ENCODE peak calls at places on chromosomes 5 and 9, in nine cellular contexts. F is psoas muscle; G is cardiac muscle cell; Z is neural progenitor cell; Q is adrenal gland; M is astrocyte; U is GM23338; V is left ventricle myocardium inferior; O is CD8-positive, alpha-beta T cell. I is an unnamed sample. For H3K36me3 and H3K27me3, the result is how much of the 10 kb centered on the place peaks cover.

GRCh38 chr9:113184509-113184908 is 33.7 kb downstream of the SLC31A2 start:
- DNase-seq in F (no peak), G (no peak), Z (no peak), Q (no peak), M (no peak), U (no peak), V (no peak), O (no peak), I (no peak)

GRCh38 chr5:121246971-121247370 is 604.7 kb upstream of the FTMT start:
- DNase-seq in F (no peak), G (no peak), Z (no peak), Q (no peak), M (no peak), U (no peak), V (no peak), O (no peak), I (no peak)

GRCh38 chr5:66596791-66597757 is 881 bp downstream of the MAST4 start:
- DNase-seq in F (peak), G (peak), Z (peak), Q (peak), M (peak), U (peak), V (peak), O (no peak), I (peak)

GRCh38 chr5:140253985-140254384 is 48.9 kb downstream of the PFDN1 start:
- DNase-seq in F (no peak), G (no peak), Z (no peak), Q (no peak), M (no peak), U (no peak), V (no peak), O (no peak), I (no peak)

GRCh38 chr5:136810198-136810823 is 445.0 kb upstream of the TRPC7 start:
- DNase-seq in F (no peak), G (no peak), Z (no peak), Q (peak), M (peak), U (no peak), V (no peak), O (no peak), I (no peak)

GRCh38 chr9:77725051-77725702 is 77.1 kb upstream of the GNA14 start:
- DNase-seq in F (no peak), G (no peak), Z (no peak), Q (no peak), M (no peak), U (no peak), V (no peak), O (no peak), I (no peak)

GRCh38 chr9:90659626-90660364 is 17.2 kb upstream of the DIRAS2 start:
- DNase-seq in F (no peak), G (no peak), Z (no peak), Q (no peak), M (peak), U (no peak), V (no peak), O (no peak), I (no peak)

GRCh38 chr9:87606921-87607521 is 109.4 kb downstream of the DAPK1 start:
- DNase-seq in F (no peak), G (no peak), Z (peak), Q (no peak), M (peak), U (no peak), V (no peak), O (no peak), I (no peak)

GRCh38 chr9:94096819-94097577 is 12.7 kb downstream of the PTPDC1 start:
- DNase-seq in F (no peak), G (no peak), Z (no peak), Q (no peak), M (peak), U (no peak), V (no peak), O (no peak), I (no peak)

GRCh38 chr5:41246376-41246775 is 33.0 kb upstream of the C6 start:
- DNase-seq in F (no peak), G (no peak), Z (no peak), Q (no peak), M (peak), U (no peak), V (no peak), O (no peak), I (no peak)

GRCh38 chr5:61866930-61867329 is 439.1 kb upstream of the KIF2A start:
- DNase-seq in F (no peak), G (no peak), Z (no peak), Q (peak), M (peak), U (no peak), V (no peak), O (no peak), I (no peak)

GRCh38 chr9:109907400-109907799 is 127.4 kb downstream of the PALM2AKAP2 start:
- DNase-seq in F (no peak), G (no peak), Z (peak), Q (peak), M (no peak), U (no peak), V (peak), O (no peak), I (peak)

GRCh38 chr5:2143088-2143487 is 260.4 kb upstream of the IRX4 start:
- DNase-seq in F (no peak), G (no peak), Z (no peak), Q (no peak), M (no peak), U (no peak), V (no peak), O (no peak), I (no peak)

DNA sequence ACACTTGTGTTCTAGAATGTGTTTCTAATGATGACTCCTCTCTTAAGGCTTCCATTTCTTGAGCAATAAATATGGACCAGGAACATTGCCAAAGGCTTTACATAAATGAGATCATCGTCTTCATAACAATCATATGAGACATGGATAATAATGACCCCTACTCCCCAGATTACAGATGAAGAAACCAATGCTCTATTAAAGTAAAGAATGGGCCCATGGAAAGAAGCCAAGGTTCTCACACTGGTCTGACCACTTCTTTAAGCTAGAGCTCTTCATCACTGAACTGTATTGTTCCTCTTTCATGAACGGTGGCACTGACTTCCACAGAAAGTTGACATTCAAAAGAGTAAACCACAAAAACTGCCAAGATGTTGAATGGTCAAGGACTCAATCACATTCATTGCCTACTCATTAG is 65.3 kb downstream of the MARCHF3 start:
- DNase-seq in F (no peak), G (no peak), Z (no peak), Q (no peak), M (peak), U (no peak), V (no peak), O (no peak), I (no peak)
- H3K36me3 ChIP-seq in F (under half), G (under half), Z (under half), Q (under half), M (under half), U (under half), V (under half), O (under half), I (under half)

GRCh38 chr9:134135343-134136116 is at the start of gene WDR5:
- DNase-seq in F (peak), G (peak), Z (peak), Q (peak), M (peak), U (peak), V (peak), O (peak), I (peak)

GRCh38 chr9:134136117-134136996 is 475 bp downstream of the WDR5 start:
- DNase-seq in F (peak), G (peak), Z (peak), Q (peak), M (no peak), U (peak), V (no peak), O (no peak), I (peak)

GRCh38 chr9:134136997-134137302 is 1.1 kb downstream of the WDR5 start:
- DNase-seq in F (no peak), G (peak), Z (peak), Q (no peak), M (no peak), U (peak), V (no peak), O (no peak), I (no peak)

GRCh38 chr9:134139081-134139480 is 3.2 kb downstream of the WDR5 start:
- DNase-seq in F (peak), G (no peak), Z (no peak), Q (no peak), M (peak), U (no peak), V (no peak), O (no peak), I (no peak)

DNA sequence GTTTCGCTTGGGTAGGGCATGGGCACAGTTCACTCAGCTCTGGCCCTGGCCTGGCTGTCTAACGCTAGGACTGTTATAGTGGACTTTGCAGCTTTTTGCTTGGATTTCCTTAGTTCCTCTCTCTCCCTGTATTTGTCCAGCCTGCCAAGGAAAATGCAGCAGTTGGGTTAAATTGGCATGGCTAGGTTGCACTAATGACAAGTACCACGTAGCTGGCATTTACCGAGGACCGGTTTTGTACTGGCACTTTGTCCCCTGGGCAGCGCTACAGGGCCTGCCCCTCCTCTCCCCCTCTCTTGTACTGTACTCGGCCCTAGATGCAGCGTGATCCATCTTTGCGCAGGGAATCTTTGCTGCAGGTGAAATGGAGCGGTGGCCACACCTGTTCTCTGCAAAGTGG is 2.4 kb downstream of the WDR5 start:
- DNase-seq in F (no peak), G (no peak), Z (no peak), Q (no peak), M (no peak), U (no peak), V (no peak), O (no peak), I (no peak)
- H3K4me3 ChIP-seq in F (peak), G (no peak), Z (no peak), Q (no peak), M (no peak), U (peak), V (peak), O (no peak), I (no peak)

GRCh38 chr9:126151031-126151670 is 175.5 kb upstream of the MVB12B start:
- DNase-seq in F (no peak), G (no peak), Z (no peak), Q (no peak), M (no peak), U (no peak), V (no peak), O (no peak), I (peak)

GRCh38 chr9:126151671-126152050 is 175.0 kb upstream of the MVB12B start:
- DNase-seq in F (no peak), G (no peak), Z (no peak), Q (no peak), M (no peak), U (no peak), V (no peak), O (no peak), I (peak)

GRCh38 chr9:126149661-126150060 is 177.0 kb upstream of the MVB12B start:
- DNase-seq in F (no peak), G (no peak), Z (no peak), Q (no peak), M (no peak), U (no peak), V (no peak), O (no peak), I (peak)

GRCh38 chr9:126148994-126149393 is 177.6 kb upstream of the MVB12B start:
- DNase-seq in F (no peak), G (peak), Z (no peak), Q (no peak), M (no peak), U (no peak), V (no peak), O (no peak), I (no peak)

GRCh38 chr9:126150411-126151030 is 176.1 kb upstream of the MVB12B start:
- DNase-seq in F (no peak), G (no peak), Z (no peak), Q (no peak), M (no peak), U (no peak), V (no peak), O (no peak), I (peak)
- H3K27me3 ChIP-seq in F (under half), G (under half), Z (under half), Q (under half), M (under half), U (under half), V (under half), O (under half), I (under half)

GRCh38 chr5:177487975-177488374 is 9.4 kb downstream of the PDLIM7 start:
- DNase-seq in F (no peak), G (no peak), Z (no peak), Q (no peak), M (no peak), U (no peak), V (no peak), O (no peak), I (no peak)

GRCh38 chr5:177487144-177487543 is 10.3 kb downstream of the PDLIM7 start:
- DNase-seq in F (peak), G (no peak), Z (no peak), Q (no peak), M (no peak), U (no peak), V (no peak), O (no peak), I (no peak)

GRCh38 chr5:177484902-177485549 is 11.6 kb upstream of the DBN1 start:
- DNase-seq in F (no peak), G (no peak), Z (no peak), Q (no peak), M (no peak), U (no peak), V (no peak), O (no peak), I (no peak)

GRCh38 chr5:177483994-177484901 is 10.8 kb upstream of the DBN1 start:
- DNase-seq in F (peak), G (no peak), Z (no peak), Q (no peak), M (no peak), U (no peak), V (no peak), O (no peak), I (no peak)

GRCh38 chr5:177486256-177486655 is 11.1 kb downstream of the PDLIM7 start:
- DNase-seq in F (no peak), G (no peak), Z (no peak), Q (no peak), M (no peak), U (no peak), V (no peak), O (no peak), I (no peak)
- H3K36me3 ChIP-seq in F (half or more), G (half or more), Z (under half), Q (under half), M (under half), U (under half), V (half or more), O (under half), I (under half)

DNA sequence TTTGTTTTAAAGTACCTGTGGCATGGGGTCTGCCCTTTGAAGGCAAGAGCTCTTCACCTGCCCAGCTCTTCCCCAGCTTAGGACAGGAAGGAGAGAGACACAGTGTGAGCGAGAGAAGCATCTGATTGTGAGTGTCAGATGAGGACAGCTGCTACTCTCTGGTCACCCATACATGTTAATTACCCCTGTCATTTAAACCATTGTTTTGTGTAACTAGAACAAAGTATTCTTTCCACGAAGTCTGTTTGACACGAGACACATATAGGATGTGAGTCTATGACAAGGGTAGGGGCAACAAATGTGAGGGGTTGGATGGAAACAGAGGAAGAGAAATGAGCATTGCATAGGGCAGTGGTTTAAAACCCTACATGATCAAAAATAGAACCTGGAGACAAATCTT is 3.0 kb upstream of the CD274 start:
- DNase-seq in F (no peak), G (no peak), Z (no peak), Q (no peak), M (no peak), U (no peak), V (no peak), O (no peak), I (no peak)
- H3K4me3 ChIP-seq in F (no peak), G (no peak), Z (no peak), Q (no peak), M (no peak), U (no peak), V (no peak), O (no peak), I (no peak)

GRCh38 chr5:135190345-135191083 is 156.5 kb upstream of the PITX1 start:
- DNase-seq in F (no peak), G (no peak), Z (peak), Q (no peak), M (no peak), U (peak), V (no peak), O (no peak), I (peak)

GRCh38 chr5:135185461-135186075 is 151.5 kb upstream of the PITX1 start:
- DNase-seq in F (no peak), G (no peak), Z (no peak), Q (no peak), M (peak), U (peak), V (no peak), O (no peak), I (no peak)

GRCh38 chr5:135186662-135187522 is 152.9 kb upstream of the PITX1 start:
- DNase-seq in F (no peak), G (no peak), Z (peak), Q (no peak), M (no peak), U (no peak), V (no peak), O (no peak), I (no peak)

GRCh38 chr5:135189024-135189423 is 155.0 kb upstream of the PITX1 start:
- DNase-seq in F (no peak), G (no peak), Z (no peak), Q (no peak), M (no peak), U (no peak), V (no peak), O (no peak), I (no peak)

DNA sequence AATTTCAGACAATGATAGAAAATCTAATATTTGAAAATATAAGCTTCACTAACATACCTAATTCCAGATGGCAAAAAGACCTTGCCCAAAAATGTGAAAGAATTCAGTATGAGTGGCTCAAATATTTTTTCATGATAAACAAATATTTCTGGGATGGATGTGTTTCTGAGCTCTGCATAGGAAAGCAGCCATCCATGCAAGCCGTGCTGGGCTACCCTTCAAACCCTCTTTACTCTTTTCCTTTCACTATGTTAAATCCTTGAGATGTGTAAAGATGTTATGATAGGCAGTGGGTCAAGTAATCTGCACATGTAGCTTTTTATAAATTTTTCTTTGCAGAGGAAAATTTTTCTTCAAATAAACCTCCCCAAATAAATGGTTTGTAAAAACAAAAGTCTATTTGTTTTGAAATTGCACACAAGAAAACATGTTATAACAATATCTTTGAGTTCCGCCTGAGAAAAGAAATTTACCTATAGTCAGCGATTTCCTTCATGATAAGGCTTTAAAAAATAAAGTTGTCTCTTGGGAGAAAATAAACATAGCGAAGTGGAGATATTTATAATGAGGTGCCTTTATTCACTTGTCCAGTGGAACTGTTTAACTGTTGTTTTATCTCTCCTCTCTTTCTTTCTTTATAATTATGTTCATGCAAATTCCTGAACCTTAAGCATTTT is 154.3 kb upstream of the PITX1 start:
- DNase-seq in F (no peak), G (no peak), Z (no peak), Q (no peak), M (no peak), U (no peak), V (no peak), O (no peak), I (no peak)
- H3K27me3 ChIP-seq in F (under half), G (half or more), Z (half or more), Q (under half), M (under half), U (under half), V (half or more), O (under half), I (under half)

DNA sequence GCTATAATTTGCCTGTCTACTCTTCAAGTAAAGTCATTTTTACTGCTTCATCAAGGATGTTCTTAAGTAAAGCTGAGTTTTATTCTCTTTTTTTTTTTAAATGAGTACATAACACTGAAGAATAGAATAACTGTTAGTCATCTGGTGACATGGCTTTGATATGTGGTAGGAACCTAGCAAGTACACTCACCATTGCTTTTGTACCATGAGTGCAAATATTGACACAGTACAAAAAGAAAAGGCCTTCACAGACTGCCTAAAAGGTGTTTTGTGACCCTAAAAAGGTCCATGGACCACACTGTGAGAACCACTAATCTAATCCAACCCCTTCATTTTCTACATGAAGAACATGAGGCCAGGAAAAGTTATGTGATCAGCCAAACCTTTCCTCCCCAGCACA is 55.0 kb downstream of the ECPAS start:
- DNase-seq in F (no peak), G (no peak), Z (no peak), Q (no peak), M (peak), U (no peak), V (no peak), O (no peak), I (no peak)
- H3K36me3 ChIP-seq in F (half or more), G (half or more), Z (under half), Q (half or more), M (under half), U (under half), V (half or more), O (under half), I (under half)

GRCh38 chr5:146770546-146770945 is 108.0 kb downstream of the PPP2R2B start:
- DNase-seq in F (no peak), G (peak), Z (no peak), Q (no peak), M (no peak), U (peak), V (no peak), O (no peak), I (no peak)

GRCh38 chr5:146767534-146767933 is 111.0 kb downstream of the PPP2R2B start:
- DNase-seq in F (no peak), G (no peak), Z (no peak), Q (no peak), M (no peak), U (no peak), V (no peak), O (no peak), I (no peak)

GRCh38 chr5:146778261-146778660 is 100.3 kb downstream of the PPP2R2B start:
- DNase-seq in F (no peak), G (no peak), Z (no peak), Q (no peak), M (no peak), U (no peak), V (no peak), O (no peak), I (no peak)

DNA sequence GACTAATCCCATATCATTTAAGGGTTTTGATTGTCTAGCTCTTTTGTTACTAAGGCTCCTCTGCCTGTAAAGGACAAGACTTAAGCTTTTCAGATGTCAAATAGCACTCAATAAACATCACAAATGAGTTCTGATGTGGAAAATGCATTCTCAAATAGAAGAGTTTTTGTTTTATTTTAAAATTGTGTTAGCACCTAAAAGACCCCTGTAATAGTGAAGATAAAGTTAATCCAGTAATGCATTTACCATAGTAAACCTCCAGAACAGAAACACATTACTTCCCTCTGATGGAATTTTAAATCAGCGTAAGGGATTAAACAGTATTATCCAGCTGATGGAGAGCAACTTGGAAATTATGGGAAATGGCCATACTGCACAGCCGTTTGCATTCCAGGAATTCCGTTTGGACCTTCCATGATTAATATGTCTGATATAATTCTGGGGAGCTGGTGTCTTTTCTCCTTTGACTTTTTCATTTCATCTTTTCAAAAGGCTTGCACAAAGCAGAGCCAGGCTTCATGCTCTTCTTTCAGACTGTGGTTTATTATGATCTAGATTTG is 105.6 kb downstream of the PPP2R2B start:
- DNase-seq in F (no peak), G (no peak), Z (no peak), Q (no peak), M (peak), U (no peak), V (no peak), O (no peak), I (no peak)
- H3K4me3 ChIP-seq in F (no peak), G (no peak), Z (no peak), Q (no peak), M (no peak), U (no peak), V (no peak), O (no peak), I (no peak)